ENCODE peak calls at places on chromosomes 6 and 20, in four cellular contexts. S, U, V and W are unnamed samples.

GRCh38 chr6:90611543-90611864 is 24.6 kb upstream of the MAP3K7 start:
- DNase-seq in S (no peak), U (no peak), V (no peak), W (no peak)

GRCh38 chr6:26044140-26045045 is 42.8 kb upstream of the HFE start:
- DNase-seq in S (peak; percentile 86), U (no peak), V (no peak), W (no peak)

GRCh38 chr20:48538856-48539255 is 288.9 kb downstream of the PREX1 start:
- DNase-seq in S (no peak), U (no peak), V (no peak), W (no peak)

GRCh38 chr6:168609026-168609685 is 168.2 kb downstream of the SMOC2 start:
- DNase-seq in S (no peak), U (no peak), V (no peak), W (no peak)

GRCh38 chr6:9921366-9921765 is 493.5 kb downstream of the TFAP2A start:
- DNase-seq in S (no peak), U (no peak), V (no peak), W (no peak)

GRCh38 chr6:146895101-146895771 is 296.5 kb downstream of the ADGB start:
- DNase-seq in S (no peak), U (no peak), V (no peak), W (no peak)

GRCh38 chr6:130296854-130297253 is 69.0 kb upstream of the TMEM200A start:
- DNase-seq in S (peak; percentile 15), U (no peak), V (peak; percentile 12), W (no peak)

GRCh38 chr6:32976334-32977069 is 8.1 kb downstream of the BRD2 start:
- DNase-seq in S (no peak), U (no peak), V (no peak), W (no peak)

GRCh38 chr20:32574296-32575226 is 10.6 kb downstream of the NOL4L start:
- DNase-seq in S (no peak), U (peak; percentile 60), V (peak; percentile 93), W (no peak)

GRCh38 chr6:12576389-12576788 is 140.2 kb upstream of the PHACTR1 start:
- DNase-seq in S (no peak), U (no peak), V (no peak), W (no peak)

GRCh38 chr20:7967199-7967844 is 27.1 kb upstream of the HAO1 start:
- DNase-seq in S (no peak), U (no peak), V (no peak), W (no peak)

GRCh38 chr6:33589366-33589722 is 9.3 kb upstream of the BAK1 start:
- DNase-seq in S (no peak), U (no peak), V (no peak), W (no peak)

GRCh38 chr20:32742322-32743236 is 688 bp downstream of the COMMD7 start:
- DNase-seq in S (no peak), U (no peak), V (no peak), W (no peak)

GRCh38 chr20:44701889-44702288 is 13.3 kb upstream of the CCN5 start:
- DNase-seq in S (no peak), U (no peak), V (no peak), W (no peak)

GRCh38 chr20:5864873-5865582 is 85.3 kb downstream of the TRMT6 start:
- DNase-seq in S (no peak), U (no peak), V (no peak), W (no peak)

GRCh38 chr6:168206681-168207274 is 112.8 kb downstream of the DACT2 start:
- DNase-seq in S (no peak), U (no peak), V (no peak), W (no peak)

GRCh38 chr20:63005240-63005861 is 1.4 kb downstream of the BHLHE23 start:
- DNase-seq in S (no peak), U (no peak), V (no peak), W (no peak)

GRCh38 chr6:88367248-88367647 is 201.1 kb upstream of the CNR1 start:
- DNase-seq in S (no peak), U (no peak), V (no peak), W (no peak)

GRCh38 chr6:126182650-126183311 is 157.1 kb upstream of the CENPW start:
- DNase-seq in S (peak; percentile 83), U (no peak), V (no peak), W (peak; percentile 26)

GRCh38 chr6:7424967-7425807 is 35.6 kb downstream of the RIOK1 start:
- DNase-seq in S (peak; percentile 79), U (peak; percentile 29), V (peak; percentile 35), W (no peak)

GRCh38 chr6:157905590-157906337 is 75.9 kb upstream of the SYNJ2 start:
- DNase-seq in S (no peak), U (peak; percentile 2), V (no peak), W (no peak)

GRCh38 chr6:10030942-10031537 is 383.8 kb downstream of the TFAP2A start:
- DNase-seq in S (peak; percentile 32), U (no peak), V (peak; percentile 44), W (no peak)

GRCh38 chr20:46494077-46494476 is 19.3 kb downstream of the ZNF334 start:
- DNase-seq in S (no peak), U (no peak), V (no peak), W (no peak)

DNA sequence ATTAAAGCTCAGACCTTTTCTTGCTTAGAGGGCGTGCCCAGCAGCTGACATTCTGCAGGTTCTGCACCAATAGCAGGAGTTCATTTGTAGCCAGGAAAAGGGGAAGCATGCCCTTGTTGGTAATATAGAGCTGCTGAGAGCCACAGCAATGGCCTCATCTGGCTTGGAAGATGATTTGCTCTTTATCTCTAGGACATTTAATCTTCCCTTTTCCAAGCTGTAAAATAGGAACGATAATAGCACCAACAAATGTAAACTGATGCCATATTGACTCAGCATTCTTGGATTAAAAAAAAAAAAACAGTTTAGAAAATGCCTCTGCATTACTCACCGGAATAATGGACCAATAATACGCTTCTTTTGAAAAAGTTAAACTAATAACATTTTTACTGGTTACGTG is 93.4 kb upstream of the SLC2A12 start:
- DNase-seq in S (no peak), U (no peak), V (peak; percentile 12), W (no peak)
- TF ChIP-seq BHLHE40 in S (no peak), U (no peak), V (no peak), W (no peak)

GRCh38 chr6:81774542-81774941 is 22.1 kb upstream of the TENT5A start:
- DNase-seq in S (peak; percentile 86), U (no peak), V (no peak), W (no peak)
- TF ChIP-seq MYC in S (no peak), U (no peak), V (no peak), W (no peak)

GRCh38 chr20:58697867-58698703 is 5.5 kb downstream of the NPEPL1 start:
- DNase-seq in S (no peak), U (no peak), V (no peak), W (no peak)
- TF ChIP-seq BHLHE40 in S (no peak), U (no peak), V (no peak), W (no peak)

DNA sequence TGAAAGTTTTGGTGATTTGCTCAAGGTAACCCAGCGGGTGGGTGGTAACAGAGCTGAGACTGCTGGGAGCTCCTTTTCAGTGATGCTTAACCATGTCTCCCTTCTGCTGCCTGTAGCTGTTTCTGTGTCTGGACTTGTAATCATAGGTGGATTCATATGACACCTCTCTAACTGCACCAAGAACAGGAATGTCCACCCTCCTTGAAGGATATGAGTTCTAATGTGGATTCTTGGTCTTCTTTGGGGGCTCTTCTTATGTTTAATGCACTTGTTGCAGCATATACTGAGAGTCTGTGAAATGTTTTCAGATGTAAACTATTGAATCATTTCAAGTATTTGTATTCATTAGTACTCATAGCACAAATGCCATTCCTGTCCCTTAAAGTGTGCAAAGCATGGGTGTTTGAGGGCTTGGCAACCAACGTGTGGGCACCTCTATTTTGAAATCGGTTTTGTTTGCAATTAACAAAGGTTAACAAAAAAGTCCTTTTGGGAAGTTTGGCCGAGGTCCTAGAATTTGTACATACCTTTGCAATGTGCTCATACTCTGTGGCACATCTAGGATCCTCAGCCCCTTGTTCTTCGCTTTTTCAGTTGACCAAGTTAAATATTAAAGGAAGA is 138.0 kb downstream of the SOX4 start:
- DNase-seq in S (peak; percentile 63), U (peak; percentile 45), V (no peak), W (no peak)
- TF ChIP-seq MYC in S (no peak), U (no peak), V (no peak), W (no peak)

GRCh38 chr6:111646942-111647341 is 41.3 kb upstream of the TRAF3IP2 start:
- DNase-seq in S (no peak), U (no peak), V (no peak), W (no peak)
- TF ChIP-seq BHLHE40 in S (no peak), U (no peak), V (no peak), W (no peak)

GRCh38 chr6:163214259-163214658 is 200.3 kb upstream of the QKI start:
- DNase-seq in S (no peak), U (no peak), V (no peak), W (no peak)

GRCh38 chr6:163206196-163206595 is 208.3 kb upstream of the QKI start:
- DNase-seq in S (no peak), U (no peak), V (no peak), W (no peak)

GRCh38 chr6:163207984-163208383 is 206.5 kb upstream of the QKI start:
- DNase-seq in S (no peak), U (no peak), V (no peak), W (no peak)

GRCh38 chr6:163212123-163212522 is 202.4 kb upstream of the QKI start:
- DNase-seq in S (no peak), U (no peak), V (no peak), W (no peak)

DNA sequence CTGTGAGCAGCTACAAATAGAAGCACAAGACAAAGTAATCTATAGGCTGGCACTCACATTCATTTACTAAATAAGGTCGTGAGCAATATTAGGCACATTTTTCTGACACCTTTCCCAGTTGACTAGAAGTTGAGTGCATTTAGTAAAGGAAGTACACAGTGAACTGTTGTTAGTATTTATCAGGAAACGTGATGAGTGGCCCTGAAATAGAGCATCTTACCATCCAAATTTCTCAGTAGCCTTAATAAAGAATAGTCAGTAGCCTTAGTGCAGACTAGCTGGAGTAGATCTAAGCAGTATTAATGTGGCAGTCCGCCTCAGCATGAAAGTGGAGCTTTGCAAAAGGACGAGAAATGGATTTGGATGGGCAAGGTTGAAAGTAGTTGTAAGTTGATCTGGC is 205.5 kb upstream of the QKI start:
- DNase-seq in S (no peak), U (no peak), V (no peak), W (no peak)
- TF ChIP-seq MYC in S (no peak), U (no peak), V (no peak), W (no peak)

GRCh38 chr6:148239777-148240462 is 102.7 kb upstream of the SASH1 start:
- DNase-seq in S (no peak), U (no peak), V (no peak), W (no peak)

GRCh38 chr6:148239215-148239614 is 103.4 kb upstream of the SASH1 start:
- DNase-seq in S (no peak), U (no peak), V (no peak), W (no peak)

GRCh38 chr6:148240463-148240845 is 102.2 kb upstream of the SASH1 start:
- DNase-seq in S (no peak), U (no peak), V (no peak), W (no peak)

GRCh38 chr6:148240866-148241477 is 101.7 kb upstream of the SASH1 start:
- DNase-seq in S (no peak), U (no peak), V (no peak), W (no peak)

DNA sequence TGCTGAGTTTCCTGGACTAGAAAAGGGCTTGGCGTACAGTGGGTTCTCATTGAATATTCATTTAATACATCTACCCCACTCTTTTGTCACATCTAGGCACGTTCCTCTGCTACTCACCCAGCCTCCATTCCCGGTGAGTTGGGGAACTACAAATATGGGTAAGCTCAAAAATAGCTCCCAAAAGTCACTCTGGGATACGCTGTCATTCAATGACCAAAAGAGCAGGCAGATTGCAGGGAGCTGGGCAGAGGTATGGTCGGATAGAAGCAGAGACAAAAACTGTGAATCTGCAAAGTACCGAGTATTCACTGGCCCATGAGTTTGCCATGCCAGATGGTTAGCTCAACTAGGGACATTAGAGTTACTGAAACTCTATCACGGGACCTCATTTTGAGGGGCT is 103.9 kb upstream of the SASH1 start:
- DNase-seq in S (no peak), U (no peak), V (no peak), W (no peak)
- TF ChIP-seq BHLHE40 in S (no peak), U (no peak), V (no peak), W (no peak)